ENCODE peak calls at places on chromosomes 4 and X, in four cellular contexts. F is lower lobe of right lung; Q is PC-3; V is naive thymus-derived CD4-positive, alpha-beta T cell. O is an unnamed sample. For H3K9me3, the result is how much of the 10 kb centered on the place peaks cover.

GRCh38 chr4:173264245-173264959 is 69.8 kb downstream of the HMGB2 start:
- DNase-seq in F (no peak), Q (no peak), V (peak), O (no peak)

GRCh38 chrX:115588180-115588579 is 27.2 kb downstream of the PLS3 start:
- DNase-seq in F (no peak), Q (no peak), V (no peak), O (no peak)

GRCh38 chr4:171880136-171880535 is 66.9 kb downstream of the GALNTL6 start:
- DNase-seq in F (no peak), Q (peak), V (no peak), O (no peak)

GRCh38 chr4:158322119-158322518 is 111.8 kb downstream of the TMEM144 start:
- DNase-seq in F (no peak), Q (peak), V (no peak), O (no peak)

GRCh38 chr4:189660737-189661330 is 279.8 kb upstream of the FRG1 start:
- DNase-seq in F (no peak), Q (no peak), V (no peak), O (no peak)

GRCh38 chrX:10582215-10582733 is 38.1 kb downstream of the MID1 start:
- DNase-seq in F (no peak), Q (peak), V (no peak), O (no peak)

GRCh38 chr4:161010227-161010626 is 1153.6 kb downstream of the FSTL5 start:
- DNase-seq in F (no peak), Q (no peak), V (no peak), O (no peak)

GRCh38 chr4:119162174-119162573 is 26.5 kb downstream of the MYOZ2 start:
- DNase-seq in F (no peak), Q (no peak), V (no peak), O (no peak)

GRCh38 chr4:183971938-183972490 is 66.9 kb downstream of the STOX2 start:
- DNase-seq in F (no peak), Q (peak), V (no peak), O (no peak)

GRCh38 chr4:81084624-81085023 is 54.1 kb downstream of the BMP3 start:
- DNase-seq in F (no peak), Q (no peak), V (no peak), O (no peak)

DNA sequence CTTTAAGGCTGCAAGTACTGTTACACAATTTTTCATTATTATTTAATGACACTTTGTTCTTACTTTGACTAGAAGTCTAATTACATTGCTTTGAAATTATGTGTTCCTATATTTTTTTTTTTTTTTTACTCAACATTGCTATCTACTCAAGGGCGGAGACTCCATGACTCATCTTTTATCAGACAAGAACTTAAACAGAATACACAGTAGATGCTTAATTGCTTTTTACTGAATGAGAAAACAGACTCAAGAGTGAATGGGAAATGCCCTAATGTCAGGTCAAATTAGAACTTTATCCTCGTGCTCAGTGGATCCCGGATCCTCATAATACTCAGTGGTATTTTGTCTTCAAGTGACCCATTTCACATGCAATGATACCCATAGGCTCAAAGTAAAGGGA is 954.4 kb upstream of the IGFBP7 start:
- DNase-seq in F (no peak), Q (no peak), V (no peak), O (no peak)
- H3K9me3 ChIP-seq in F (under half), Q (under half), V (under half), O (under half)

GRCh38 chr4:8277356-8278008 is 7.9 kb downstream of the HTRA3 start:
- DNase-seq in F (no peak), Q (no peak), V (no peak), O (no peak)

GRCh38 chr4:8278009-8278395 is 8.4 kb downstream of the HTRA3 start:
- DNase-seq in F (no peak), Q (no peak), V (no peak), O (no peak)

GRCh38 chr4:8274772-8275241 is 5.3 kb downstream of the HTRA3 start:
- DNase-seq in F (peak), Q (no peak), V (no peak), O (no peak)

GRCh38 chr4:8275511-8275910 is 6.0 kb downstream of the HTRA3 start:
- DNase-seq in F (no peak), Q (no peak), V (no peak), O (no peak)

DNA sequence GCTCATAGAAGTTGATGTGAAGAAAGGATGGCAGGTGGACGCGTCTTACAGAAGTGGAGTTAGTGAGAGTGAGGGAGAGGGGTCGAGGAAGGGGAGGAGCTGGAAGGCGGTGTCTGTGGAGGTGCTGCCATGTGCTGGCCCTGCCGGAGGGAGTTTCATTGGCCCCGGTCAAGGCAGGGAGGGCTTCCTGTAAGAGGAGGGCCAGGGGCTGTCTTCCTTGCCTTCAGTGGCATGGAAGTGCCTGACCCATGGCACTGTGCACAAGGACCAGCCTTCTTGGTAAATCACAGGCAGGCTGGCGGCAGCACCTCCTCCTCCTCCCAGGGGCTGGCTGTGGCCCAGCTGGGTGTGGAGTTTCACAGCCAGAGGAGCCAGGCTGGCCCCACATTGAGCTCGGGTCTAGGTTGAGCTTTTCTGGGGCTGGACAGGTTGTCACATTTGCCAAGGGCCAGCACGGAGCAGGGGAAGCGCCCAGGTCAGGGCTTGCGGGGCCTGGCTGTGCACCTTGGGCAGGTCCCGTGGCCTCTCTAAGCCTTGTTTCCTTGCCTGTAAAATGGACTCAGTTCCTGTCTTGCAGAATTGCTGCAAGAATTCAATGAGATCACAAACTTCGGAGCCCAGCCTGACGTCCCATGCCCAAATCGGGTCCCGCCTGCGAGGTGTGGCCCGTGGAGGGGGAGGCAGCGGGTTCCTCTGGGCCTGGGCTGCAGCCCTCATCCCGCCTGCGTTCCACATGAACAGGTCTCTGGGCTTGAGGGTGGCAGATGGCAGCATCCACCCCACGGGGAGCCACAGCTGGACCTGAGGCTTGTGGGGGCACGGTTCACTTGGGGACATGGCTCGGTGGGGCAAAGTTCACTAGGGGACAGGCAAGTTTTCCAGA is 7.0 kb downstream of the HTRA3 start:
- DNase-seq in F (no peak), Q (peak), V (no peak), O (no peak)
- H3K9me3 ChIP-seq in F (under half), Q (under half), V (under half), O (under half)

DNA sequence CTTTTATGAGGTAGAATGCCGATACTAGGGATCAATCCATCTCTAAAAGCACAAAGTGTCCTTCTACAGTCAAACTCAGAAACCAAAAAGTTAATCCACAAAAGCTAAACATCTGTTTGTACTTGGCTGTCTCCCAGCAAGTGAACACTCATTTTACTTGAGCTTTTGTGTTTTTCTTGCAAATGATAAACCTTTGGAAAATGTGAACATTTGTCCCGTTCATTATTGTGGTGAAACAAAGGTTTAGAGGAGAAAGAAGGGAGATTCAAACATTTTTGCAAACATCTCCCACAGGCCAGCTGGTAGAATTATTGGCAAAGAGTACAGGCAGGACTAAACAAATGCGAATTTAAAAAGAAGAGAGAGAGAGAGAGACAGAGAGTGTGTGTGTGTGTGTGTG is 300.6 kb upstream of the SPANXN1 start:
- DNase-seq in F (no peak), Q (no peak), V (no peak), O (no peak)
- H3K9me3 ChIP-seq in F (under half), Q (under half), V (under half), O (under half)

GRCh38 chr4:647481-647880 is 22.1 kb downstream of the PDE6B start:
- DNase-seq in F (no peak), Q (no peak), V (no peak), O (no peak)
- H3K9me3 ChIP-seq in F (under half), Q (under half), V (under half), O (under half)

O was measured in T-helper 17 cell.